ENCODE peak calls at places on chromosomes 13 and 19, in four cellular contexts. B is amygdala; U is stimulated activated CD4-positive, alpha-beta T cell treated with anti-CD3 and anti-CD28 coated beads, Interleukin-1b, Interleukin-23, amount 100 ng/mL, for 4 hours; G is stomach. C is an unnamed sample.

GRCh38 chr13:41428155-41428554 is 29.2 kb upstream of the RGCC start:
- DNase-seq in B (peak; percentile 1), U (peak; percentile 22), G (no peak), C (no peak)

GRCh38 chr13:32804673-32805260 is 211.5 kb upstream of the KL start:
- DNase-seq in B (no peak), U (no peak), G (no peak), C (no peak)

GRCh38 chr19:18292810-18293641 is 11.6 kb upstream of the JUND start:
- DNase-seq in B (peak; percentile 19), U (no peak), G (peak; percentile 71), C (no peak)

GRCh38 chr19:46508206-46508605 is 12.5 kb upstream of the PNMA8B start:
- DNase-seq in B (no peak), U (no peak), G (no peak), C (no peak)

GRCh38 chr19:34188388-34188787 is 16.1 kb downstream of the LSM14A start:
- DNase-seq in B (no peak), U (no peak), G (no peak), C (no peak)

GRCh38 chr19:18017275-18018083 is 9.5 kb downstream of the ARRDC2 start:
- DNase-seq in B (no peak), U (no peak), G (no peak), C (no peak)

GRCh38 chr19:5870986-5871394 is 650 bp upstream of the FUT5 start:
- DNase-seq in B (no peak), U (no peak), G (no peak), C (no peak)

GRCh38 chr19:30598688-30599087 is 226.5 kb downstream of the ZNF536 start:
- DNase-seq in B (no peak), U (no peak), G (no peak), C (no peak)

GRCh38 chr13:31049833-31050232 is 111.9 kb downstream of the HSPH1 start:
- DNase-seq in B (no peak), U (no peak), G (no peak), C (no peak)

GRCh38 chr19:44356383-44357111 is at the start of gene ZNF112:
- DNase-seq in B (peak; percentile 72), U (no peak), G (peak; percentile 90), C (peak; percentile 86)

GRCh38 chr13:59337070-59337469 is 826.7 kb downstream of the DIAPH3 start:
- DNase-seq in B (no peak), U (no peak), G (no peak), C (no peak)

GRCh38 chr19:44648536-44649370 is 5.0 kb downstream of the PVR start:
- DNase-seq in B (no peak), U (no peak), G (no peak), C (no peak)

GRCh38 chr13:31968473-31968872 is 63.1 kb upstream of the FRY start:
- DNase-seq in B (no peak), U (no peak), G (peak; percentile 76), C (no peak)

GRCh38 chr19:40585677-40586422 is 9.2 kb downstream of the SHKBP1 start:
- DNase-seq in B (no peak), U (no peak), G (no peak), C (no peak)

GRCh38 chr13:99749627-99750026 is 221.9 kb downstream of the ZIC5 start:
- DNase-seq in B (no peak), U (no peak), G (no peak), C (no peak)

GRCh38 chr13:32430018-32430747 is 2.3 kb upstream of the N4BP2L1 start:
- DNase-seq in B (no peak), U (no peak), G (no peak), C (no peak)

GRCh38 chr19:16141043-16141442 is 2.4 kb upstream of the HSH2D start:
- DNase-seq in B (no peak), U (no peak), G (no peak), C (no peak)

GRCh38 chr19:52716578-52716977 is 18.3 kb downstream of the ZNF611 start:
- DNase-seq in B (no peak), U (no peak), G (no peak), C (no peak)

GRCh38 chr13:60627071-60627686 is 230.2 kb downstream of the TDRD3 start:
- DNase-seq in B (no peak), U (no peak), G (no peak), C (no peak)

GRCh38 chr13:75136151-75136550 is 345.8 kb downstream of the TBC1D4 start:
- DNase-seq in B (no peak), U (no peak), G (no peak), C (no peak)

C was measured in HS-27A.